ENCODE peak calls at places on chromosomes 11 and 22, in nine cellular contexts. Y is DMS153; M is hypothalamus; I is HCEC 1CT; K is EH; Q is activated CD4-positive, CD25-positive, alpha-beta regulatory T cell treated with anti-CD3 and anti-CD28 coated beads, Interleukin-2, amount 50 U/mL, for 16 hours; W is AG09309; N is fibroblast of mammary gland; O is WTC11. D is an unnamed sample.

GRCh38 chr11:117187799-117188481 is 9.4 kb downstream of the SIDT2 start:
- DNase-seq in Y (no peak), M (no peak), I (no peak), K (no peak), Q (no peak), W (no peak), N (no peak), O (no peak), D (no peak)

GRCh38 chr11:97007283-97007682 is 617.5 kb downstream of the JRKL start:
- DNase-seq in Y (no peak), M (no peak), I (no peak), K (no peak), Q (no peak), W (no peak), N (no peak), O (no peak), D (no peak)

GRCh38 chr22:20865869-20866445 is 7.2 kb downstream of the SNAP29 start:
- DNase-seq in Y (no peak), M (no peak), I (no peak), K (no peak), Q (no peak), W (no peak), N (no peak), O (no peak), D (no peak)

GRCh38 chr22:17951315-17951714 is 73.0 kb downstream of the MICAL3 start:
- DNase-seq in Y (no peak), M (no peak), I (no peak), K (no peak), Q (no peak), W (no peak), N (no peak), O (no peak), D (no peak)

GRCh38 chr11:32420937-32421532 is 14.3 kb downstream of the WT1 start:
- DNase-seq in Y (no peak), M (no peak), I (peak; percentile 52), K (peak; percentile 6), Q (no peak), W (no peak), N (no peak), O (no peak), D (no peak)

GRCh38 chr11:110075822-110076208 is 17.4 kb upstream of the ZC3H12C start:
- DNase-seq in Y (no peak), M (no peak), I (no peak), K (no peak), Q (no peak), W (no peak), N (no peak), O (no peak), D (no peak)

GRCh38 chr11:114563077-114563476 is 3.4 kb upstream of the NXPE1 start:
- DNase-seq in Y (no peak), M (no peak), I (peak; percentile 73), K (peak; percentile 48), Q (no peak), W (peak; percentile 2), N (peak; percentile 67), O (no peak), D (peak; percentile 3)

GRCh38 chr11:83816572-83817187 is 530.5 kb upstream of the CCDC90B start:
- DNase-seq in Y (no peak), M (no peak), I (no peak), K (peak; percentile 21), Q (no peak), W (no peak), N (peak; percentile 30), O (no peak), D (peak; percentile 70)

GRCh38 chr11:33663121-33663520 is 37.5 kb downstream of the C11orf91 start:
- DNase-seq in Y (no peak), M (no peak), I (no peak), K (no peak), Q (no peak), W (no peak), N (no peak), O (no peak), D (no peak)

GRCh38 chr11:82732734-82733443 is 775 bp downstream of the FAM181B start:
- DNase-seq in Y (no peak), M (peak; percentile 71), I (no peak), K (no peak), Q (no peak), W (no peak), N (no peak), O (peak; percentile 29), D (peak; percentile 14)

D was measured in adipocyte.